ENCODE peak calls at places on chromosome 12, in nine cellular contexts. O, B, Y, H, J, F, S, T and W are unnamed samples. For H3K4me1, the result is how much of the 10 kb centered on the place peaks cover.

GRCh38 chr12:68985174-68985573 is 52.2 kb upstream of the CPM start:
- DNase-seq in Y (peak), F (no peak), J (no peak), O (no peak), S (no peak), B (no peak), H (no peak), T (no peak), W (no peak)

GRCh38 chr12:39417916-39418315 is 25.0 kb downstream of the KIF21A start:
- DNase-seq in Y (no peak), B (no peak), T (no peak), O (no peak), J (no peak), S (no peak), H (no peak), F (no peak), W (no peak)

GRCh38 chr12:108757842-108758241 is 26.5 kb upstream of the CORO1C start:
- DNase-seq in Y (no peak), O (no peak), F (no peak), J (no peak), H (no peak), T (no peak), B (no peak), S (no peak), W (no peak)

GRCh38 chr12:63917864-63918742 is 73.6 kb downstream of the SRGAP1 start:
- DNase-seq in T (no peak), H (no peak), S (no peak), B (peak), Y (no peak), F (peak), O (peak), J (peak), W (no peak)

GRCh38 chr12:79527498-79527897 is 163.3 kb downstream of the PAWR start:
- DNase-seq in B (no peak), O (peak), J (no peak), T (no peak), Y (no peak), H (no peak), S (no peak), F (no peak), W (no peak)

GRCh38 chr12:62983594-62983993 is 48.6 kb upstream of the PPM1H start:
- DNase-seq in B (no peak), H (no peak), J (no peak), O (peak), S (no peak), T (peak), F (no peak), Y (no peak), W (no peak)

GRCh38 chr12:88266851-88267360 is 124.8 kb downstream of the TMTC3 start:
- DNase-seq in H (no peak), B (no peak), T (no peak), O (no peak), J (no peak), S (no peak), F (peak), Y (no peak), W (no peak)

GRCh38 chr12:123983822-123984485 is 10.9 kb downstream of the ZNF664 start:
- DNase-seq in H (peak), O (peak), T (no peak), B (peak), Y (no peak), F (peak), J (peak), S (peak), W (peak)

GRCh38 chr12:92384571-92384970 is 238.9 kb upstream of the BTG1 start:
- DNase-seq in J (no peak), S (no peak), O (no peak), T (no peak), Y (no peak), B (no peak), H (no peak), F (no peak), W (no peak)

GRCh38 chr12:34604631-34605509 is 582.6 kb downstream of the ALG10 start:
- DNase-seq in B (no peak), F (no peak), H (no peak), J (no peak), O (no peak), S (no peak), T (no peak), Y (peak), W (no peak)

GRCh38 chr12:40946612-40947194 is 241.4 kb upstream of the PDZRN4 start:
- DNase-seq in J (peak), F (peak), O (peak), B (no peak), H (no peak), Y (no peak), S (peak), T (no peak), W (no peak)

GRCh38 chr12:63820427-63820826 is 24.1 kb upstream of the SRGAP1 start:
- DNase-seq in H (no peak), T (no peak), J (no peak), O (no peak), F (no peak), Y (no peak), B (no peak), S (no peak), W (no peak)

GRCh38 chr12:57224973-57225679 is 4.4 kb upstream of the SHMT2 start:
- DNase-seq in T (no peak), F (peak), Y (peak), H (no peak), S (peak), O (no peak), B (peak), J (no peak), W (peak)

GRCh38 chr12:27595231-27595642 is 71.2 kb downstream of the PPFIBP1 start:
- DNase-seq in H (no peak), F (peak), J (peak), T (no peak), B (peak), O (peak), Y (no peak), S (no peak), W (no peak)

GRCh38 chr12:87960557-87960956 is 68.6 kb downstream of the C12orf50 start:
- DNase-seq in S (no peak), H (no peak), O (no peak), J (no peak), Y (no peak), B (no peak), F (no peak), T (no peak), W (no peak)

GRCh38 chr12:50545783-50546182 is 41.0 kb downstream of the DIP2B start:
- DNase-seq in H (no peak), J (no peak), F (no peak), S (no peak), Y (no peak), T (no peak), B (peak), O (no peak), W (no peak)

GRCh38 chr12:39613525-39613924 is 6.1 kb downstream of the ABCD2 start:
- DNase-seq in J (no peak), T (no peak), O (no peak), F (no peak), B (no peak), H (no peak), S (no peak), Y (no peak), W (no peak)

GRCh38 chr12:129772463-129773169 is 131.2 kb downstream of the TMEM132D start:
- DNase-seq in S (no peak), O (no peak), F (no peak), J (no peak), B (no peak), H (no peak), T (no peak), Y (no peak), W (no peak)

GRCh38 chr12:22334696-22335290 is at the start of gene ST8SIA1:
- DNase-seq in Y (no peak), T (no peak), H (no peak), B (peak), O (no peak), S (peak), F (peak), J (no peak), W (peak)

GRCh38 chr12:127054531-127054930 is 1212.4 kb upstream of the TMEM132C start:
- DNase-seq in B (no peak), O (no peak), Y (no peak), F (no peak), J (no peak), S (no peak), H (no peak), T (no peak), W (no peak)

GRCh38 chr12:11807453-11807852 is 158.0 kb downstream of the ETV6 start:
- DNase-seq in S (peak), F (no peak), T (no peak), H (no peak), O (no peak), B (no peak), Y (no peak), J (no peak), W (no peak)

GRCh38 chr12:132513070-132513398 is 23.1 kb downstream of the FBRSL1 start:
- DNase-seq in O (no peak), Y (no peak), J (peak), B (no peak), F (peak), H (no peak), T (no peak), S (no peak), W (no peak)

GRCh38 chr12:78034025-78034424 is 203.3 kb downstream of the NAV3 start:
- DNase-seq in O (no peak), F (peak), T (no peak), S (no peak), H (no peak), J (peak), Y (no peak), B (no peak), W (no peak)

GRCh38 chr12:57803317-57803893 is 15.1 kb downstream of the AVIL start:
- DNase-seq in O (peak), H (peak), F (peak), S (peak), T (peak), J (peak), B (peak), Y (no peak), W (no peak)

GRCh38 chr12:19739195-19739776 is 300.0 kb downstream of the AEBP2 start:
- DNase-seq in H (no peak), Y (no peak), B (peak), J (peak), T (no peak), O (peak), S (peak), F (peak), W (no peak)

GRCh38 chr12:29448157-29448556 is 49.3 kb downstream of the OVCH1 start:
- DNase-seq in B (no peak), J (no peak), Y (no peak), T (no peak), H (no peak), O (no peak), F (no peak), S (no peak), W (no peak)

GRCh38 chr12:108802666-108803036 is 54.7 kb downstream of the SSH1 start:
- DNase-seq in O (no peak), J (peak), T (no peak), B (no peak), F (peak), H (no peak), Y (no peak), S (no peak), W (no peak)

GRCh38 chr12:111753144-111753881 is 13.4 kb upstream of the ALDH2 start:
- DNase-seq in F (peak), J (peak), H (peak), B (peak), Y (peak), S (no peak), T (no peak), O (peak), W (peak)

GRCh38 chr12:14264316-14264715 is 101.2 kb upstream of the ATF7IP start:
- DNase-seq in B (no peak), T (no peak), J (peak), O (no peak), F (no peak), S (no peak), H (no peak), Y (no peak), W (no peak)

GRCh38 chr12:96514328-96514727 is 25.0 kb downstream of the CFAP54 start:
- DNase-seq in S (no peak), F (peak), O (no peak), J (peak), T (no peak), H (no peak), B (no peak), Y (no peak), W (no peak)

GRCh38 chr12:14858513-14858912 is 15.2 kb upstream of the ART4 start:
- DNase-seq in F (no peak), Y (no peak), H (no peak), B (no peak), J (no peak), T (no peak), O (no peak), S (no peak), W (no peak)

GRCh38 chr12:132806857-132807256 is 21.8 kb downstream of the GOLGA3 start:
- DNase-seq in H (no peak), O (no peak), S (no peak), J (no peak), T (no peak), Y (no peak), F (no peak), B (no peak), W (no peak)

GRCh38 chr12:54439521-54440255 is 20.6 kb upstream of the ITGA5 start:
- DNase-seq in H (no peak), F (peak), S (peak), T (no peak), B (no peak), O (peak), J (peak), Y (no peak), W (no peak)

GRCh38 chr12:75721231-75721641 is 209.8 kb upstream of the KRR1 start:
- DNase-seq in O (no peak), F (peak), T (no peak), J (peak), S (no peak), Y (no peak), B (no peak), H (no peak), W (no peak)
- H3K4me1 ChIP-seq in O (half or more), F (under half), T (under half), J (under half), S (under half), Y (under half), B (under half), H (under half), W (under half)

GRCh38 chr12:114209852-114210251 is 196.1 kb downstream of the TBX5 start:
- DNase-seq in O (no peak), Y (no peak), B (no peak), T (no peak), J (no peak), F (no peak), S (no peak), H (no peak), W (no peak)

GRCh38 chr12:114215766-114216165 is 190.2 kb downstream of the TBX5 start:
- DNase-seq in O (no peak), H (no peak), B (no peak), Y (no peak), S (no peak), F (no peak), J (no peak), T (no peak), W (no peak)

GRCh38 chr12:114218136-114218535 is 187.8 kb downstream of the TBX5 start:
- DNase-seq in T (no peak), J (no peak), S (no peak), F (no peak), O (no peak), H (no peak), B (no peak), Y (no peak), W (no peak)

DNA sequence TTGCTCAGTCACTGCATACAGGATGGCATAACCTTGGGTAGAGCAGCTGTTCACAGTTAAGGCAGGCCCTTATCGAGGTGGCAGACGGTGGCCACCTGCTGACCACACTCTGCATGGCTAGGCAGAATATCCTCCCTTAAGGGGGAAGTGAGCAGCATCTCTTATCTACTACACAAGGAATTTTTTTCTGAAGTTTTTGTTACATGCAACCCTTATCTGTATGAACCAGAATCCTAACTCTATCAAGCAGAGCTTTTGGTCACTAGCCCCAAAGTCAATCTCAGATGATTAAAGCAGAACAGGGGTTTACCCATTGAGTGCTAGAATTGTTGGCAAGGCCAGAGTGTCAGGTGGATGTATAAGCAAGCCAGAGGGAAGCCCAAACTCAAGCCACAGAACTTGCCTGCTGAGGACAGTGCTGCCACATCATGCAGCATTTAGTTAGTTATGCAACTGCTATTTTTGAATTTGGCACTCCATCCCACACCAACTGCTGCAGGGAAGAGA is 192.8 kb downstream of the TBX5 start:
- DNase-seq in J (no peak), S (no peak), B (no peak), H (no peak), O (peak), Y (no peak), T (no peak), F (no peak), W (no peak)
- TF ChIP-seq CTCF in J (no peak), S (no peak), B (no peak), H (no peak), O (no peak), Y (peak), T (peak), F (no peak), W (no peak)

DNA sequence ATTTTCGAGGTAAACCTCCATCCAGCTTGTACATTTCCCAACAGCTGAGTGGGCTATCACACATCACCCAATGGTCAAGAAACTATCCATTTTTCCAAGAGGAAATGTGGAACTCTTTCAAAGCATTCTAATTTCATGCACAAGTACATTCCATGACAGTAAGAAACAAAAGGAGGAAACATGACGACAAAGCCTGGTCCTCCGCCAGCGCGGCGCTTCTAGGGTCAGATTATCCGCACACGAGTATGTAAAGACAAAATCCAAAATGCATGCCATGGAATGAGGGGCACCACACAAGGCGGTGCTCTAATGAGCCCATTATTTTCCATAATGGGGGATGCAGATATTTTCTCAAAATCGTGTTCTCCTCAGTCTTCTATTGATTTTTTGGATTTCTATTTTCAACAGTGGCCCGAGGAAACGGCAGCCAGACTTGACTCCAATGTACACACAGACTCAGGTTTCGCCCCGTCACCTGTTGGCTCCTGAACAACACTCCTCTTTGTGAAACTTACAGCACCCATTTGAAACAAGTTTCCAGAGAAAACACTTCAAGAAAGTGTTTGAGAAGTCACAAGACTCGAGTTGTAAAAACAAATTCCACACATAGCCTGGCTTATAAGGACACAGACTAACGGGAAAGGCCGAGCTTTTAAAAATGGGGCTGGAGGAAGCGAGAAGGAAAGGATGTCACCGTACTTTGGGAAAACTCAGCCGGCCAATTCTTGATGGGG is 107.3 kb downstream of the PRICKLE1 start:
- DNase-seq in B (no peak), Y (no peak), J (peak), S (no peak), F (peak), H (peak), T (no peak), O (peak), W (no peak)
- H3K4me1 ChIP-seq in B (under half), Y (under half), J (under half), S (under half), F (under half), H (under half), T (under half), O (under half), W (under half)

GRCh38 chr12:53062011-53062961 is 12.4 kb downstream of the TNS2 start:
- DNase-seq in Y (no peak), T (no peak), B (peak), F (no peak), J (no peak), S (no peak), O (no peak), H (no peak), W (no peak)
- TF ChIP-seq CTCF in Y (no peak), T (no peak), B (no peak), F (no peak), J (no peak), S (no peak), O (peak), H (no peak), W (no peak)

GRCh38 chr12:52285172-52285745 is 6.1 kb downstream of the KRT81 start:
- DNase-seq in F (no peak), O (peak), J (peak), S (no peak), T (no peak), Y (no peak), B (no peak), H (no peak), W (no peak)
- H3K4me1 ChIP-seq in F (under half), O (half or more), J (under half), S (under half), T (under half), Y (under half), B (under half), H (under half), W (under half)

GRCh38 chr12:100672075-100672592 is 98.7 kb downstream of the GAS2L3 start:
- DNase-seq in O (peak), B (peak), Y (no peak), J (no peak), S (peak), H (no peak), F (no peak), T (no peak), W (no peak)
- TF ChIP-seq CTCF in O (peak), B (peak), Y (peak), J (peak), S (peak), H (no peak), F (peak), T (peak), W (peak)